ENCODE peak calls at places on chromosome 11, in ten cellular contexts. One of them, this sample, is unnamed.

GRCh38 chr11:67273260-67273990 is 7.2 kb downstream of the GRK2 start:
- DNase-seq in head of caudate nucleus: no peak
- DNase-seq in hypothalamus: no peak
- DNase-seq in MM.1S: no peak
- DNase-seq in effector memory CD8-positive, alpha-beta T cell: no peak
- DNase-seq in neural progenitor cell: no peak
- DNase-seq in iris pigment epithelial cell: no peak
- DNase-seq in stimulated activated CD4-positive, alpha-beta T cell treated with anti-CD3 and anti-CD28 coated beads, Interleukin-15, amount 100 ng/mL, for 48 hours: no peak
- DNase-seq in H4: no peak
- DNase-seq in C1 segment of cervical spinal cord: no peak
- DNase-seq in this sample: no peak

GRCh38 chr11:112024778-112025678 is at the start of gene DLAT:
- DNase-seq in neural progenitor cell: peak; percentile 99
- DNase-seq in MM.1S: peak; percentile 94
- DNase-seq in effector memory CD8-positive, alpha-beta T cell: peak; percentile 75
- DNase-seq in iris pigment epithelial cell: peak; percentile 79
- DNase-seq in H4: peak; percentile 75
- DNase-seq in C1 segment of cervical spinal cord: peak; percentile 50
- DNase-seq in hypothalamus: peak; percentile 55
- DNase-seq in stimulated activated CD4-positive, alpha-beta T cell treated with anti-CD3 and anti-CD28 coated beads, Interleukin-15, amount 100 ng/mL, for 48 hours: peak; percentile 81
- DNase-seq in head of caudate nucleus: peak; percentile 94
- DNase-seq in this sample: peak; percentile 70

GRCh38 chr11:118820412-118821357 is 29.7 kb upstream of the DDX6 start:
- DNase-seq in C1 segment of cervical spinal cord: no peak
- DNase-seq in effector memory CD8-positive, alpha-beta T cell: no peak
- DNase-seq in stimulated activated CD4-positive, alpha-beta T cell treated with anti-CD3 and anti-CD28 coated beads, Interleukin-15, amount 100 ng/mL, for 48 hours: no peak
- DNase-seq in iris pigment epithelial cell: no peak
- DNase-seq in H4: peak; percentile 83
- DNase-seq in neural progenitor cell: peak; percentile 12
- DNase-seq in hypothalamus: peak; percentile 62
- DNase-seq in MM.1S: peak; percentile 96
- DNase-seq in head of caudate nucleus: peak; percentile 70
- DNase-seq in this sample: peak; percentile 53

GRCh38 chr11:93169950-93170561 is 27.7 kb downstream of the SLC36A4 start:
- DNase-seq in MM.1S: peak; percentile 35
- DNase-seq in H4: peak; percentile 9
- DNase-seq in hypothalamus: no peak
- DNase-seq in head of caudate nucleus: no peak
- DNase-seq in C1 segment of cervical spinal cord: no peak
- DNase-seq in neural progenitor cell: peak; percentile 34
- DNase-seq in effector memory CD8-positive, alpha-beta T cell: no peak
- DNase-seq in iris pigment epithelial cell: peak; percentile 55
- DNase-seq in stimulated activated CD4-positive, alpha-beta T cell treated with anti-CD3 and anti-CD28 coated beads, Interleukin-15, amount 100 ng/mL, for 48 hours: no peak
- DNase-seq in this sample: no peak

GRCh38 chr11:1792461-1792860 is 28.7 kb upstream of the CTSD start:
- DNase-seq in C1 segment of cervical spinal cord: no peak
- DNase-seq in iris pigment epithelial cell: no peak
- DNase-seq in head of caudate nucleus: no peak
- DNase-seq in H4: no peak
- DNase-seq in neural progenitor cell: no peak
- DNase-seq in stimulated activated CD4-positive, alpha-beta T cell treated with anti-CD3 and anti-CD28 coated beads, Interleukin-15, amount 100 ng/mL, for 48 hours: no peak
- DNase-seq in MM.1S: no peak
- DNase-seq in effector memory CD8-positive, alpha-beta T cell: no peak
- DNase-seq in hypothalamus: no peak
- DNase-seq in this sample: no peak

GRCh38 chr11:27213232-27213660 is 149.8 kb downstream of the CCDC34 start:
- DNase-seq in head of caudate nucleus: no peak
- DNase-seq in hypothalamus: no peak
- DNase-seq in neural progenitor cell: peak; percentile 52
- DNase-seq in MM.1S: no peak
- DNase-seq in iris pigment epithelial cell: peak; percentile 89
- DNase-seq in H4: peak; percentile 94
- DNase-seq in C1 segment of cervical spinal cord: no peak
- DNase-seq in effector memory CD8-positive, alpha-beta T cell: no peak
- DNase-seq in stimulated activated CD4-positive, alpha-beta T cell treated with anti-CD3 and anti-CD28 coated beads, Interleukin-15, amount 100 ng/mL, for 48 hours: no peak
- DNase-seq in this sample: no peak

GRCh38 chr11:132872223-132872622 is 660.1 kb downstream of the OPCML start:
- DNase-seq in C1 segment of cervical spinal cord: no peak
- DNase-seq in H4: no peak
- DNase-seq in neural progenitor cell: no peak
- DNase-seq in iris pigment epithelial cell: no peak
- DNase-seq in effector memory CD8-positive, alpha-beta T cell: no peak
- DNase-seq in MM.1S: no peak
- DNase-seq in stimulated activated CD4-positive, alpha-beta T cell treated with anti-CD3 and anti-CD28 coated beads, Interleukin-15, amount 100 ng/mL, for 48 hours: no peak
- DNase-seq in hypothalamus: no peak
- DNase-seq in head of caudate nucleus: no peak
- DNase-seq in this sample: no peak

GRCh38 chr11:117192401-117192875 is 6.7 kb upstream of the TAGLN start:
- DNase-seq in neural progenitor cell: no peak
- DNase-seq in MM.1S: no peak
- DNase-seq in stimulated activated CD4-positive, alpha-beta T cell treated with anti-CD3 and anti-CD28 coated beads, Interleukin-15, amount 100 ng/mL, for 48 hours: no peak
- DNase-seq in effector memory CD8-positive, alpha-beta T cell: no peak
- DNase-seq in C1 segment of cervical spinal cord: no peak
- DNase-seq in iris pigment epithelial cell: no peak
- DNase-seq in head of caudate nucleus: no peak
- DNase-seq in hypothalamus: no peak
- DNase-seq in H4: no peak
- DNase-seq in this sample: no peak

GRCh38 chr11:109734602-109735001 is 312.6 kb downstream of the C11orf87 start:
- DNase-seq in neural progenitor cell: no peak
- DNase-seq in MM.1S: no peak
- DNase-seq in hypothalamus: no peak
- DNase-seq in head of caudate nucleus: no peak
- DNase-seq in H4: no peak
- DNase-seq in stimulated activated CD4-positive, alpha-beta T cell treated with anti-CD3 and anti-CD28 coated beads, Interleukin-15, amount 100 ng/mL, for 48 hours: no peak
- DNase-seq in effector memory CD8-positive, alpha-beta T cell: no peak
- DNase-seq in C1 segment of cervical spinal cord: no peak
- DNase-seq in iris pigment epithelial cell: no peak
- DNase-seq in this sample: no peak

GRCh38 chr11:127340438-127340837 is 339.9 kb upstream of the KIRREL3 start:
- DNase-seq in hypothalamus: no peak
- DNase-seq in H4: no peak
- DNase-seq in iris pigment epithelial cell: no peak
- DNase-seq in head of caudate nucleus: no peak
- DNase-seq in neural progenitor cell: no peak
- DNase-seq in effector memory CD8-positive, alpha-beta T cell: no peak
- DNase-seq in MM.1S: no peak
- DNase-seq in C1 segment of cervical spinal cord: no peak
- DNase-seq in stimulated activated CD4-positive, alpha-beta T cell treated with anti-CD3 and anti-CD28 coated beads, Interleukin-15, amount 100 ng/mL, for 48 hours: no peak
- DNase-seq in this sample: no peak

GRCh38 chr11:10638285-10638684 is 55.3 kb downstream of the IRAG1 start:
- DNase-seq in neural progenitor cell: no peak
- DNase-seq in stimulated activated CD4-positive, alpha-beta T cell treated with anti-CD3 and anti-CD28 coated beads, Interleukin-15, amount 100 ng/mL, for 48 hours: no peak
- DNase-seq in MM.1S: no peak
- DNase-seq in effector memory CD8-positive, alpha-beta T cell: no peak
- DNase-seq in iris pigment epithelial cell: no peak
- DNase-seq in C1 segment of cervical spinal cord: no peak
- DNase-seq in head of caudate nucleus: peak; percentile 82
- DNase-seq in hypothalamus: no peak
- DNase-seq in H4: no peak
- DNase-seq in this sample: no peak

GRCh38 chr11:33542921-33543320 is 157.7 kb downstream of the C11orf91 start:
- DNase-seq in head of caudate nucleus: peak; percentile 71
- DNase-seq in hypothalamus: no peak
- DNase-seq in neural progenitor cell: peak; percentile 60
- DNase-seq in MM.1S: peak; percentile 40
- DNase-seq in H4: peak; percentile 61
- DNase-seq in iris pigment epithelial cell: peak; percentile 55
- DNase-seq in C1 segment of cervical spinal cord: no peak
- DNase-seq in effector memory CD8-positive, alpha-beta T cell: no peak
- DNase-seq in stimulated activated CD4-positive, alpha-beta T cell treated with anti-CD3 and anti-CD28 coated beads, Interleukin-15, amount 100 ng/mL, for 48 hours: peak; percentile 13
- DNase-seq in this sample: no peak

GRCh38 chr11:7591107-7591894 is 77.5 kb downstream of the PPFIBP2 start:
- DNase-seq in head of caudate nucleus: no peak
- DNase-seq in effector memory CD8-positive, alpha-beta T cell: no peak
- DNase-seq in C1 segment of cervical spinal cord: no peak
- DNase-seq in hypothalamus: no peak
- DNase-seq in stimulated activated CD4-positive, alpha-beta T cell treated with anti-CD3 and anti-CD28 coated beads, Interleukin-15, amount 100 ng/mL, for 48 hours: no peak
- DNase-seq in iris pigment epithelial cell: no peak
- DNase-seq in neural progenitor cell: no peak
- DNase-seq in H4: no peak
- DNase-seq in MM.1S: no peak
- DNase-seq in this sample: peak; percentile 54

GRCh38 chr11:8698917-8699441 is 16.4 kb downstream of the RPL27A start:
- DNase-seq in C1 segment of cervical spinal cord: no peak
- DNase-seq in neural progenitor cell: peak; percentile 35
- DNase-seq in H4: no peak
- DNase-seq in iris pigment epithelial cell: no peak
- DNase-seq in stimulated activated CD4-positive, alpha-beta T cell treated with anti-CD3 and anti-CD28 coated beads, Interleukin-15, amount 100 ng/mL, for 48 hours: no peak
- DNase-seq in head of caudate nucleus: no peak
- DNase-seq in effector memory CD8-positive, alpha-beta T cell: no peak
- DNase-seq in hypothalamus: no peak
- DNase-seq in MM.1S: no peak
- DNase-seq in this sample: no peak

GRCh38 chr11:73306977-73307322 is 1.1 kb upstream of the ARHGEF17 start:
- DNase-seq in C1 segment of cervical spinal cord: no peak
- DNase-seq in hypothalamus: no peak
- DNase-seq in effector memory CD8-positive, alpha-beta T cell: no peak
- DNase-seq in iris pigment epithelial cell: no peak
- DNase-seq in neural progenitor cell: no peak
- DNase-seq in stimulated activated CD4-positive, alpha-beta T cell treated with anti-CD3 and anti-CD28 coated beads, Interleukin-15, amount 100 ng/mL, for 48 hours: no peak
- DNase-seq in H4: no peak
- DNase-seq in MM.1S: no peak
- DNase-seq in head of caudate nucleus: no peak
- DNase-seq in this sample: no peak

GRCh38 chr11:22441831-22442230 is 103.7 kb downstream of the SLC17A6 start:
- DNase-seq in iris pigment epithelial cell: no peak
- DNase-seq in stimulated activated CD4-positive, alpha-beta T cell treated with anti-CD3 and anti-CD28 coated beads, Interleukin-15, amount 100 ng/mL, for 48 hours: no peak
- DNase-seq in MM.1S: no peak
- DNase-seq in H4: no peak
- DNase-seq in hypothalamus: no peak
- DNase-seq in effector memory CD8-positive, alpha-beta T cell: no peak
- DNase-seq in neural progenitor cell: no peak
- DNase-seq in C1 segment of cervical spinal cord: no peak
- DNase-seq in head of caudate nucleus: no peak
- DNase-seq in this sample: no peak

GRCh38 chr11:64028398-64029115 is 7.2 kb upstream of the FLRT1 start:
- DNase-seq in stimulated activated CD4-positive, alpha-beta T cell treated with anti-CD3 and anti-CD28 coated beads, Interleukin-15, amount 100 ng/mL, for 48 hours: no peak
- DNase-seq in H4: no peak
- DNase-seq in iris pigment epithelial cell: no peak
- DNase-seq in C1 segment of cervical spinal cord: no peak
- DNase-seq in neural progenitor cell: peak; percentile 96
- DNase-seq in MM.1S: no peak
- DNase-seq in effector memory CD8-positive, alpha-beta T cell: no peak
- DNase-seq in hypothalamus: no peak
- DNase-seq in head of caudate nucleus: peak; percentile 71
- DNase-seq in this sample: no peak

GRCh38 chr11:107770546-107770945 is 58.7 kb upstream of the SLN start:
- DNase-seq in neural progenitor cell: peak; percentile 13
- DNase-seq in hypothalamus: no peak
- DNase-seq in effector memory CD8-positive, alpha-beta T cell: no peak
- DNase-seq in MM.1S: peak; percentile 12
- DNase-seq in C1 segment of cervical spinal cord: no peak
- DNase-seq in iris pigment epithelial cell: no peak
- DNase-seq in head of caudate nucleus: no peak
- DNase-seq in H4: peak; percentile 77
- DNase-seq in stimulated activated CD4-positive, alpha-beta T cell treated with anti-CD3 and anti-CD28 coated beads, Interleukin-15, amount 100 ng/mL, for 48 hours: no peak
- DNase-seq in this sample: no peak

GRCh38 chr11:65388731-65389130 is 2.3 kb downstream of the FRMD8 start:
- DNase-seq in H4: no peak
- DNase-seq in stimulated activated CD4-positive, alpha-beta T cell treated with anti-CD3 and anti-CD28 coated beads, Interleukin-15, amount 100 ng/mL, for 48 hours: no peak
- DNase-seq in effector memory CD8-positive, alpha-beta T cell: no peak
- DNase-seq in C1 segment of cervical spinal cord: no peak
- DNase-seq in neural progenitor cell: no peak
- DNase-seq in iris pigment epithelial cell: no peak
- DNase-seq in head of caudate nucleus: no peak
- DNase-seq in hypothalamus: no peak
- DNase-seq in MM.1S: peak; percentile 81
- DNase-seq in this sample: no peak